ENCODE peak calls at places on chromosomes 12 and 14, in ten cellular contexts. One of them, this sample, is unnamed. For H3K36me3, the result is how much of the 10 kb centered on the place peaks cover.

GRCh38 chr14:71532790-71533189 is 399.4 kb upstream of the RGS6 start:
- DNase-seq in neural progenitor cell: no peak
- DNase-seq in testis: no peak
- DNase-seq in left ventricle myocardium inferior: no peak
- DNase-seq in psoas muscle: no peak
- DNase-seq in tibial nerve: no peak
- DNase-seq in endodermal cell: no peak
- DNase-seq in ovary: no peak
- DNase-seq in BJ: no peak
- DNase-seq in fibroblast of lung: no peak
- DNase-seq in this sample: no peak

GRCh38 chr12:24631691-24632090 is 317.2 kb downstream of the BCAT1 start:
- DNase-seq in neural progenitor cell: no peak
- DNase-seq in testis: no peak
- DNase-seq in left ventricle myocardium inferior: no peak
- DNase-seq in psoas muscle: no peak
- DNase-seq in tibial nerve: no peak
- DNase-seq in endodermal cell: no peak
- DNase-seq in ovary: no peak
- DNase-seq in BJ: no peak
- DNase-seq in fibroblast of lung: no peak
- DNase-seq in this sample: no peak

GRCh38 chr14:97978336-97978735 is 1181.2 kb downstream of the VRK1 start:
- DNase-seq in neural progenitor cell: peak
- DNase-seq in testis: peak
- DNase-seq in left ventricle myocardium inferior: peak
- DNase-seq in psoas muscle: peak
- DNase-seq in tibial nerve: peak
- DNase-seq in endodermal cell: peak
- DNase-seq in ovary: peak
- DNase-seq in BJ: no peak
- DNase-seq in fibroblast of lung: peak
- DNase-seq in this sample: peak

GRCh38 chr14:37124617-37125016 is 47.8 kb downstream of the SLC25A21 start:
- DNase-seq in neural progenitor cell: peak
- DNase-seq in testis: no peak
- DNase-seq in left ventricle myocardium inferior: no peak
- DNase-seq in psoas muscle: no peak
- DNase-seq in tibial nerve: no peak
- DNase-seq in endodermal cell: peak
- DNase-seq in ovary: no peak
- DNase-seq in BJ: no peak
- DNase-seq in fibroblast of lung: no peak
- DNase-seq in this sample: no peak

GRCh38 chr12:8840938-8841633 is 18.7 kb downstream of the A2ML1 start:
- DNase-seq in neural progenitor cell: no peak
- DNase-seq in testis: no peak
- DNase-seq in left ventricle myocardium inferior: no peak
- DNase-seq in psoas muscle: no peak
- DNase-seq in tibial nerve: no peak
- DNase-seq in endodermal cell: no peak
- DNase-seq in ovary: no peak
- DNase-seq in BJ: no peak
- DNase-seq in fibroblast of lung: no peak
- DNase-seq in this sample: no peak

GRCh38 chr14:104561661-104562495 is 17.7 kb upstream of the C14orf180 start:
- DNase-seq in neural progenitor cell: no peak
- DNase-seq in testis: no peak
- DNase-seq in left ventricle myocardium inferior: no peak
- DNase-seq in psoas muscle: peak
- DNase-seq in tibial nerve: no peak
- DNase-seq in endodermal cell: no peak
- DNase-seq in ovary: no peak
- DNase-seq in BJ: no peak
- DNase-seq in fibroblast of lung: no peak
- DNase-seq in this sample: no peak

GRCh38 chr12:26271889-26272492 is 76.6 kb downstream of the SSPN start:
- DNase-seq in neural progenitor cell: no peak
- DNase-seq in testis: peak
- DNase-seq in left ventricle myocardium inferior: peak
- DNase-seq in psoas muscle: peak
- DNase-seq in tibial nerve: peak
- DNase-seq in endodermal cell: no peak
- DNase-seq in ovary: peak
- DNase-seq in BJ: no peak
- DNase-seq in fibroblast of lung: peak
- DNase-seq in this sample: peak

GRCh38 chr12:113910751-113911272 is 55.3 kb downstream of the RBM19 start:
- DNase-seq in neural progenitor cell: no peak
- DNase-seq in testis: no peak
- DNase-seq in left ventricle myocardium inferior: no peak
- DNase-seq in psoas muscle: no peak
- DNase-seq in tibial nerve: no peak
- DNase-seq in endodermal cell: no peak
- DNase-seq in ovary: no peak
- DNase-seq in BJ: no peak
- DNase-seq in fibroblast of lung: no peak
- DNase-seq in this sample: no peak

GRCh38 chr12:40107803-40108620 is 2.1 kb upstream of the SLC2A13 start:
- DNase-seq in neural progenitor cell: no peak
- DNase-seq in testis: no peak
- DNase-seq in left ventricle myocardium inferior: no peak
- DNase-seq in psoas muscle: no peak
- DNase-seq in tibial nerve: no peak
- DNase-seq in endodermal cell: no peak
- DNase-seq in ovary: peak
- DNase-seq in BJ: no peak
- DNase-seq in fibroblast of lung: no peak
- DNase-seq in this sample: no peak

GRCh38 chr12:88836156-88836555 is 255.9 kb upstream of the KITLG start:
- DNase-seq in neural progenitor cell: no peak
- DNase-seq in testis: no peak
- DNase-seq in left ventricle myocardium inferior: no peak
- DNase-seq in psoas muscle: no peak
- DNase-seq in tibial nerve: no peak
- DNase-seq in endodermal cell: no peak
- DNase-seq in ovary: no peak
- DNase-seq in BJ: no peak
- DNase-seq in fibroblast of lung: peak
- DNase-seq in this sample: no peak

GRCh38 chr14:100622234-100622633 is 35.0 kb upstream of the BEGAIN start:
- DNase-seq in neural progenitor cell: no peak
- DNase-seq in testis: no peak
- DNase-seq in left ventricle myocardium inferior: no peak
- DNase-seq in psoas muscle: no peak
- DNase-seq in tibial nerve: no peak
- DNase-seq in endodermal cell: peak
- DNase-seq in ovary: no peak
- DNase-seq in BJ: no peak
- DNase-seq in fibroblast of lung: no peak
- DNase-seq in this sample: no peak

GRCh38 chr14:69625299-69626131 is 14.1 kb downstream of the SUSD6 start:
- DNase-seq in neural progenitor cell: no peak
- DNase-seq in testis: peak
- DNase-seq in left ventricle myocardium inferior: peak
- DNase-seq in psoas muscle: peak
- DNase-seq in tibial nerve: peak
- DNase-seq in endodermal cell: no peak
- DNase-seq in ovary: no peak
- DNase-seq in BJ: no peak
- DNase-seq in fibroblast of lung: peak
- DNase-seq in this sample: peak

GRCh38 chr14:32469388-32470160 is 140.5 kb downstream of the AKAP6 start:
- DNase-seq in neural progenitor cell: peak
- DNase-seq in testis: no peak
- DNase-seq in left ventricle myocardium inferior: no peak
- DNase-seq in psoas muscle: no peak
- DNase-seq in tibial nerve: no peak
- DNase-seq in endodermal cell: no peak
- DNase-seq in ovary: no peak
- DNase-seq in BJ: peak
- DNase-seq in fibroblast of lung: peak
- DNase-seq in this sample: no peak

GRCh38 chr12:24780969-24781368 is 167.9 kb downstream of the BCAT1 start:
- DNase-seq in neural progenitor cell: peak
- DNase-seq in testis: no peak
- DNase-seq in left ventricle myocardium inferior: no peak
- DNase-seq in psoas muscle: no peak
- DNase-seq in tibial nerve: no peak
- DNase-seq in endodermal cell: no peak
- DNase-seq in ovary: no peak
- DNase-seq in BJ: peak
- DNase-seq in fibroblast of lung: peak
- DNase-seq in this sample: no peak

GRCh38 chr12:99498756-99499155 is 148.8 kb upstream of the GARIN6 start:
- DNase-seq in neural progenitor cell: no peak
- DNase-seq in testis: no peak
- DNase-seq in left ventricle myocardium inferior: no peak
- DNase-seq in psoas muscle: no peak
- DNase-seq in tibial nerve: no peak
- DNase-seq in endodermal cell: peak
- DNase-seq in ovary: no peak
- DNase-seq in BJ: peak
- DNase-seq in fibroblast of lung: peak
- DNase-seq in this sample: no peak

GRCh38 chr14:57930241-57930975 is 64.5 kb upstream of the SLC35F4 start:
- DNase-seq in neural progenitor cell: no peak
- DNase-seq in testis: no peak
- DNase-seq in left ventricle myocardium inferior: no peak
- DNase-seq in psoas muscle: no peak
- DNase-seq in tibial nerve: no peak
- DNase-seq in endodermal cell: no peak
- DNase-seq in ovary: no peak
- DNase-seq in BJ: no peak
- DNase-seq in fibroblast of lung: no peak
- DNase-seq in this sample: no peak

GRCh38 chr14:30610719-30611388 is 11.3 kb upstream of the SCFD1 start:
- DNase-seq in neural progenitor cell: no peak
- DNase-seq in testis: no peak
- DNase-seq in left ventricle myocardium inferior: no peak
- DNase-seq in psoas muscle: no peak
- DNase-seq in tibial nerve: peak
- DNase-seq in endodermal cell: no peak
- DNase-seq in ovary: no peak
- DNase-seq in BJ: no peak
- DNase-seq in fibroblast of lung: peak
- DNase-seq in this sample: no peak

GRCh38 chr12:19675361-19675760 is 236.1 kb downstream of the AEBP2 start:
- DNase-seq in neural progenitor cell: no peak
- DNase-seq in testis: no peak
- DNase-seq in left ventricle myocardium inferior: no peak
- DNase-seq in psoas muscle: no peak
- DNase-seq in tibial nerve: no peak
- DNase-seq in endodermal cell: no peak
- DNase-seq in ovary: no peak
- DNase-seq in BJ: no peak
- DNase-seq in fibroblast of lung: no peak
- DNase-seq in this sample: no peak

DNA sequence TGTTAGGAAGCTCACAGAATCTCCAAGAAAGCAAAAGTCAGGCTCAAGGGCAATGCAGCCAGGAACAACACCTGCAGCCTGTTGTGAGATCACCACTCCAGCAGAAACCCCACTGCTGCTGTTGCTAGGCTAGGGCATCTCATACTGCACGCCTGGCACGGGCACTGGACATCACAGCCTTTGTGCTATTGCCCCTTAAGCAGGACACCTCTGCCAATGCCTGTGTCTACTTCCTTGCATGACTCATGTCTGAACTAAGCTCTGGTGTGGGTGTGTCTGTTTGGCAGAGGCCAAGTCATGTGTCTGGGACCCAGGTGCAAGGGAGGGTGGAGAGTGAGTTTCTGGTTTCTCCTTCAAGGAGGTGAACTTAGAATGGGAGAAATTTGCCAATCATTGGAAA is 10.0 kb upstream of the DDX47 start:
- DNase-seq in neural progenitor cell: no peak
- DNase-seq in testis: peak
- DNase-seq in left ventricle myocardium inferior: no peak
- DNase-seq in psoas muscle: peak
- DNase-seq in tibial nerve: peak
- DNase-seq in endodermal cell: peak
- DNase-seq in ovary: no peak
- DNase-seq in BJ: no peak
- DNase-seq in fibroblast of lung: peak
- DNase-seq in this sample: peak
- H3K36me3 ChIP-seq in neural progenitor cell: under half
- H3K36me3 ChIP-seq in testis: under half
- H3K36me3 ChIP-seq in left ventricle myocardium inferior: under half
- H3K36me3 ChIP-seq in psoas muscle: under half
- H3K36me3 ChIP-seq in tibial nerve: under half
- H3K36me3 ChIP-seq in endodermal cell: under half
- H3K36me3 ChIP-seq in ovary: under half
- H3K36me3 ChIP-seq in BJ: under half
- H3K36me3 ChIP-seq in fibroblast of lung: under half
- H3K36me3 ChIP-seq in this sample: under half

GRCh38 chr12:6614513-6615177 is 7.5 kb upstream of the CHD4 start:
- DNase-seq in neural progenitor cell: peak
- DNase-seq in testis: no peak
- DNase-seq in left ventricle myocardium inferior: no peak
- DNase-seq in psoas muscle: no peak
- DNase-seq in tibial nerve: no peak
- DNase-seq in endodermal cell: peak
- DNase-seq in ovary: no peak
- DNase-seq in BJ: no peak
- DNase-seq in fibroblast of lung: no peak
- DNase-seq in this sample: no peak
- TF ChIP-seq CTCF in neural progenitor cell: peak
- TF ChIP-seq CTCF in testis: no peak
- TF ChIP-seq CTCF in left ventricle myocardium inferior: no peak
- TF ChIP-seq CTCF in psoas muscle: no peak
- TF ChIP-seq CTCF in tibial nerve: no peak
- TF ChIP-seq CTCF in endodermal cell: peak
- TF ChIP-seq CTCF in ovary: no peak
- TF ChIP-seq CTCF in BJ: peak
- TF ChIP-seq CTCF in fibroblast of lung: no peak
- TF ChIP-seq CTCF in this sample: no peak

DNA sequence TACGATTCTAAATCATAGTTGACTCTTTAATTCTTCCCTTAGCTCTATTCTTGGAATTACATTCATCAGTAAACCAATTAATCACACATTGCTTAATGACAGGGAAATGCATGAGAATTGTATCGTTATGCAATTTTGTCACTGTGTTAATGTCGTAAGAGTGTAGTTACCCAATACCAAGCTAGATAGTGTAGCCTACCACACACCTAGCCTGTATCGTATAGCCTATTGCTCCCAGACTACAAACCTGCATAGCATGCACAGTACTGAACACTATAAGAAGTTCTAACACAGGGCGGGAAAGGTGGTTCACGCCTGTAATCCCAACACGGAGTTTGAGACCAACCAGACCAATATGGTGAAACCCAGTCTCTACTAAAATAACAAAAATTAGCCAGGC is 24.7 kb downstream of the HNRNPC start:
- DNase-seq in neural progenitor cell: no peak
- DNase-seq in testis: no peak
- DNase-seq in left ventricle myocardium inferior: no peak
- DNase-seq in psoas muscle: no peak
- DNase-seq in tibial nerve: no peak
- DNase-seq in endodermal cell: no peak
- DNase-seq in ovary: no peak
- DNase-seq in BJ: no peak
- DNase-seq in fibroblast of lung: no peak
- DNase-seq in this sample: no peak
- H3K36me3 ChIP-seq in neural progenitor cell: under half
- H3K36me3 ChIP-seq in testis: under half
- H3K36me3 ChIP-seq in left ventricle myocardium inferior: under half
- H3K36me3 ChIP-seq in psoas muscle: under half
- H3K36me3 ChIP-seq in tibial nerve: under half
- H3K36me3 ChIP-seq in endodermal cell: half or more
- H3K36me3 ChIP-seq in ovary: under half
- H3K36me3 ChIP-seq in BJ: under half
- H3K36me3 ChIP-seq in fibroblast of lung: under half
- H3K36me3 ChIP-seq in this sample: under half

GRCh38 chr12:50057000-50057841 is at the start of gene ASIC1:
- DNase-seq in neural progenitor cell: peak
- DNase-seq in testis: peak
- DNase-seq in left ventricle myocardium inferior: peak
- DNase-seq in psoas muscle: peak
- DNase-seq in tibial nerve: peak
- DNase-seq in endodermal cell: peak
- DNase-seq in ovary: peak
- DNase-seq in BJ: no peak
- DNase-seq in fibroblast of lung: peak
- DNase-seq in this sample: peak
- TF ChIP-seq CTCF in neural progenitor cell: peak
- TF ChIP-seq CTCF in testis: no peak
- TF ChIP-seq CTCF in left ventricle myocardium inferior: peak
- TF ChIP-seq CTCF in psoas muscle: peak
- TF ChIP-seq CTCF in tibial nerve: peak
- TF ChIP-seq CTCF in endodermal cell: peak
- TF ChIP-seq CTCF in ovary: no peak
- TF ChIP-seq CTCF in BJ: no peak
- TF ChIP-seq CTCF in fibroblast of lung: no peak
- TF ChIP-seq CTCF in this sample: peak

This sample was measured in tibial artery.